ENCODE peak calls at places on chromosome 1, in six cellular contexts. M is non-pigmented ciliary epithelial cell; V is neuronal stem cell; C is stimulated activated CD8-positive, alpha-beta memory T cell treated with anti-CD3 and anti-CD28 coated beads, Interleukin-15, amount 100 ng/mL, for 24 hours; U is fibroblast of pulmonary artery; P is AML-193. A is an unnamed sample.

GRCh38 chr1:63640633-63641567 is 47.7 kb downstream of the PGM1 start:
- DNase-seq in M (no peak), V (no peak), C (no peak), U (no peak), P (peak), A (peak)

GRCh38 chr1:62908168-62908567 is 124.2 kb downstream of the ATG4C start:
- DNase-seq in M (no peak), V (no peak), C (no peak), U (no peak), P (no peak), A (no peak)

GRCh38 chr1:205983925-205984725 is 19.1 kb downstream of the RAB7B start:
- DNase-seq in M (no peak), V (peak), C (no peak), U (peak), P (peak), A (peak)

GRCh38 chr1:67708606-67709005 is 23.6 kb downstream of the GADD45A start:
- DNase-seq in M (no peak), V (no peak), C (no peak), U (no peak), P (no peak), A (no peak)

GRCh38 chr1:5342830-5343229 is 649.4 kb downstream of the NPHP4 start:
- DNase-seq in M (no peak), V (no peak), C (no peak), U (no peak), P (no peak), A (no peak)

GRCh38 chr1:40855513-40855912 is 6.7 kb downstream of the CITED4 start:
- DNase-seq in M (no peak), V (no peak), C (no peak), U (no peak), P (no peak), A (no peak)

GRCh38 chr1:27658951-27659496 is 13.0 kb downstream of the IFI6 start:
- DNase-seq in M (no peak), V (no peak), C (no peak), U (peak), P (peak), A (peak)

GRCh38 chr1:31509124-31510072 is 66.9 kb upstream of the TINAGL1 start:
- DNase-seq in M (no peak), V (no peak), C (no peak), U (no peak), P (no peak), A (no peak)

GRCh38 chr1:24236170-24237045 is 49.3 kb upstream of the IFNLR1 start:
- DNase-seq in M (no peak), V (no peak), C (no peak), U (peak), P (no peak), A (no peak)

GRCh38 chr1:230113605-230114241 is 46.7 kb downstream of the GALNT2 start:
- DNase-seq in M (peak), V (no peak), C (no peak), U (peak), P (no peak), A (no peak)

GRCh38 chr1:159171254-159171687 is at the start of gene CADM3:
- DNase-seq in M (no peak), V (peak), C (no peak), U (peak), P (no peak), A (no peak)

GRCh38 chr1:182869241-182869666 is 30.1 kb downstream of the DHX9 start:
- DNase-seq in M (no peak), V (peak), C (no peak), U (no peak), P (no peak), A (no peak)

GRCh38 chr1:227746676-227747075 is 11.4 kb downstream of the SNAP47 start:
- DNase-seq in M (no peak), V (no peak), C (no peak), U (no peak), P (no peak), A (no peak)